ENCODE peak calls at places on chromosomes 16 and 17, in eight cellular contexts. U is GM23248; F is body of pancreas; G is NT2/D1; A is RPMI7951; K is stimulated activated naive B cell treated with anti-CD40 and anti-IgM and Interleukin-4, amounts not matched to agents 10 μg/mL and 1 μg/mL and 100 μg/mL, for 72 hours; J is fibroblast of the aortic adventitia; X is NCI-H460. M is an unnamed sample.

GRCh38 chr17:17564896-17565295 is 26.6 kb downstream of the PEMT start:
- DNase-seq in U (no peak), F (no peak), X (no peak), K (no peak), J (no peak), G (no peak), A (no peak), M (no peak)

GRCh38 chr17:82244413-82245140 is 15.7 kb downstream of the SLC16A3 start:
- DNase-seq in F (no peak), A (no peak), J (peak), U (peak), X (no peak), G (no peak), K (no peak), M (no peak)

GRCh38 chr17:1720856-1721386 is 3.6 kb upstream of the WDR81 start:
- DNase-seq in G (no peak), J (peak), K (peak), A (peak), X (peak), F (peak), U (peak), M (no peak)

GRCh38 chr17:77720946-77721822 is 237.3 kb upstream of the TNRC6C start:
- DNase-seq in K (no peak), U (no peak), G (no peak), X (no peak), J (no peak), A (no peak), F (no peak), M (no peak)

GRCh38 chr16:71758293-71758760 is 33.8 kb upstream of the PHLPP2 start:
- DNase-seq in F (no peak), X (no peak), A (no peak), J (no peak), U (no peak), G (no peak), K (no peak), M (no peak)

GRCh38 chr17:40309938-40310510 is 1.0 kb downstream of the RARA start:
- DNase-seq in K (no peak), X (no peak), U (no peak), J (no peak), A (no peak), F (no peak), G (no peak), M (no peak)

GRCh38 chr16:18782697-18783429 is 7.3 kb downstream of the RPS15A start:
- DNase-seq in J (no peak), F (no peak), X (no peak), A (no peak), K (no peak), U (no peak), G (no peak), M (no peak)

GRCh38 chr17:2094891-2095535 is 40.1 kb downstream of the HIC1 start:
- DNase-seq in U (peak), F (peak), K (no peak), X (no peak), G (no peak), J (peak), A (no peak), M (no peak)

GRCh38 chr16:59385953-59386352 is 651.8 kb upstream of the GOT2 start:
- DNase-seq in G (no peak), K (no peak), J (peak), F (peak), U (peak), X (peak), A (peak), M (no peak)

GRCh38 chr17:77827461-77827968 is 131.0 kb upstream of the TNRC6C start:
- DNase-seq in A (no peak), K (no peak), U (no peak), X (no peak), G (no peak), F (no peak), J (no peak), M (no peak)

GRCh38 chr17:77491921-77492445 is 351.2 kb downstream of the SEC14L1 start:
- DNase-seq in A (no peak), U (no peak), F (no peak), K (peak), X (no peak), G (no peak), J (no peak), M (no peak)

GRCh38 chr17:76641501-76641900 is 2.1 kb downstream of the ST6GALNAC1 start:
- DNase-seq in A (no peak), J (no peak), G (no peak), K (no peak), U (no peak), F (no peak), X (peak), M (no peak)

GRCh38 chr16:630024-630814 is 566 bp upstream of the WFIKKN1 start:
- DNase-seq in G (no peak), U (peak), F (no peak), J (no peak), X (no peak), K (no peak), A (no peak), M (no peak)

GRCh38 chr17:76707985-76708807 is 2.6 kb downstream of the MXRA7 start:
- DNase-seq in F (peak), A (no peak), J (peak), X (no peak), G (peak), U (no peak), K (no peak), M (no peak)

GRCh38 chr16:66692341-66692740 is 4.2 kb downstream of the CMTM4 start:
- DNase-seq in X (no peak), U (no peak), F (no peak), A (no peak), J (no peak), G (no peak), K (no peak), M (no peak)

GRCh38 chr17:57407287-57408063 is 151.2 kb downstream of the MSI2 start:
- DNase-seq in X (no peak), A (peak), G (no peak), K (no peak), U (no peak), F (peak), J (no peak), M (no peak)

GRCh38 chr16:51877686-51878085 is 669.3 kb downstream of the TOX3 start:
- DNase-seq in K (no peak), J (no peak), G (no peak), U (peak), X (no peak), F (no peak), A (no peak), M (no peak)